ENCODE peak calls at places on chromosomes 2 and 18, in six cellular contexts. One of them, this sample, is unnamed.
A peak's percentile ranks its signal among the peaks of the same experiment; 100 is the strongest.

GRCh38 chr2:43019536-43020183 is 206.7 kb downstream of the ZFP36L2 start:
- DNase-seq in AG04450: no peak
- DNase-seq in mesothelial cell of epicardium: no peak
- DNase-seq in endothelial cell: no peak
- DNase-seq in body of pancreas: no peak
- DNase-seq in psoas muscle: no peak
- DNase-seq in this sample: no peak

GRCh38 chr2:46002507-46002883 is 294.7 kb upstream of the EPAS1 start:
- DNase-seq in mesothelial cell of epicardium: no peak
- DNase-seq in body of pancreas: no peak
- DNase-seq in endothelial cell: no peak
- DNase-seq in psoas muscle: no peak
- DNase-seq in AG04450: no peak
- DNase-seq in this sample: no peak

GRCh38 chr2:220847587-220847986 is 724.5 kb downstream of the EPHA4 start:
- DNase-seq in mesothelial cell of epicardium: no peak
- DNase-seq in body of pancreas: no peak
- DNase-seq in AG04450: peak; percentile 59
- DNase-seq in endothelial cell: no peak
- DNase-seq in psoas muscle: no peak
- DNase-seq in this sample: no peak

GRCh38 chr2:234950730-234951385 is 959 bp upstream of the SH3BP4 start:
- DNase-seq in mesothelial cell of epicardium: no peak
- DNase-seq in AG04450: no peak
- DNase-seq in body of pancreas: no peak
- DNase-seq in psoas muscle: no peak
- DNase-seq in endothelial cell: no peak
- DNase-seq in this sample: no peak

GRCh38 chr2:4168834-4169233 is 465.5 kb downstream of the DCDC2C start:
- DNase-seq in body of pancreas: no peak
- DNase-seq in endothelial cell: no peak
- DNase-seq in mesothelial cell of epicardium: no peak
- DNase-seq in AG04450: no peak
- DNase-seq in psoas muscle: no peak
- DNase-seq in this sample: no peak

GRCh38 chr2:46435796-46436360 is 43.5 kb upstream of the TMEM247 start:
- DNase-seq in body of pancreas: no peak
- DNase-seq in AG04450: no peak
- DNase-seq in endothelial cell: no peak
- DNase-seq in mesothelial cell of epicardium: no peak
- DNase-seq in psoas muscle: no peak
- DNase-seq in this sample: no peak

GRCh38 chr2:45131587-45131986 is 122.3 kb upstream of the SIX2 start:
- DNase-seq in mesothelial cell of epicardium: no peak
- DNase-seq in body of pancreas: no peak
- DNase-seq in psoas muscle: no peak
- DNase-seq in endothelial cell: no peak
- DNase-seq in AG04450: no peak
- DNase-seq in this sample: no peak

GRCh38 chr2:59947917-59948534 is 605.4 kb downstream of the BCL11A start:
- DNase-seq in mesothelial cell of epicardium: no peak
- DNase-seq in endothelial cell: no peak
- DNase-seq in psoas muscle: no peak
- DNase-seq in AG04450: no peak
- DNase-seq in body of pancreas: no peak
- DNase-seq in this sample: no peak

GRCh38 chr2:227853765-227854271 is 17.6 kb upstream of the DAW1 start:
- DNase-seq in mesothelial cell of epicardium: no peak
- DNase-seq in body of pancreas: no peak
- DNase-seq in AG04450: no peak
- DNase-seq in endothelial cell: no peak
- DNase-seq in psoas muscle: no peak
- DNase-seq in this sample: no peak

GRCh38 chr2:208064220-208064951 is 39.1 kb upstream of the PLEKHM3 start:
- DNase-seq in mesothelial cell of epicardium: no peak
- DNase-seq in body of pancreas: no peak
- DNase-seq in psoas muscle: no peak
- DNase-seq in AG04450: peak; percentile 77
- DNase-seq in endothelial cell: no peak
- DNase-seq in this sample: no peak

GRCh38 chr2:232508246-232508645 is 11.9 kb upstream of the PRSS56 start:
- DNase-seq in mesothelial cell of epicardium: no peak
- DNase-seq in psoas muscle: no peak
- DNase-seq in endothelial cell: no peak
- DNase-seq in AG04450: no peak
- DNase-seq in body of pancreas: no peak
- DNase-seq in this sample: no peak
- TF ChIP-seq CTCF in mesothelial cell of epicardium: no peak
- TF ChIP-seq CTCF in psoas muscle: no peak
- TF ChIP-seq CTCF in endothelial cell: no peak
- TF ChIP-seq CTCF in AG04450: no peak
- TF ChIP-seq CTCF in body of pancreas: no peak
- TF ChIP-seq CTCF in this sample: no peak

GRCh38 chr2:54497738-54498680 is 41.9 kb downstream of the SPTBN1 start:
- DNase-seq in AG04450: no peak
- DNase-seq in body of pancreas: peak; percentile 54
- DNase-seq in endothelial cell: peak; percentile 47
- DNase-seq in mesothelial cell of epicardium: no peak
- DNase-seq in psoas muscle: peak; percentile 32
- DNase-seq in this sample: no peak
- TF ChIP-seq CTCF in AG04450: peak; percentile 38
- TF ChIP-seq CTCF in body of pancreas: peak; percentile 47
- TF ChIP-seq CTCF in endothelial cell: no peak
- TF ChIP-seq CTCF in mesothelial cell of epicardium: no peak
- TF ChIP-seq CTCF in psoas muscle: peak; percentile 45
- TF ChIP-seq CTCF in this sample: no peak

DNA sequence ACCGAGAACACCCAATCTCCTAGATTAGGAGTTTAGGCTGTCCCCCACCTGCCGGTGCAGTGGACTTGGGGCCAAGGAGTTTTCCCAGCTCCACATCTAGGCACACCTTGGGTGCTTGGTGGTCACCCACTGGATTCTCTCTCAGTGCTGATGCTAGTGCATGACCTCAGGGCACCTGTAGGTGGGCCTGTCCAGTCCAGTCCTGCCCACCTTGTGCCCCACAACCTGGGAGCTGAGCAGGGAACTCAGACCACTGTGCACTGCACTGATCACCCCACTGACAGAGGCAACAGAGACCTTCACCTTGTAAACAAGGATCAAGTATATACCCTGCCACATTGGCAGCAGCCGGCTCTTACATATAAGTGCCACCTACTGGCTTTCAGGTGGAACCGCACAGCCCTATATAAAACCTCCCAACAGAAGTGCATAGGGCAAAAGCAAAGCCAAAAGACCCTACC is 12.7 kb upstream of the CDH19 start:
- DNase-seq in psoas muscle: no peak
- DNase-seq in endothelial cell: no peak
- DNase-seq in AG04450: no peak
- DNase-seq in body of pancreas: no peak
- DNase-seq in mesothelial cell of epicardium: no peak
- DNase-seq in this sample: peak; percentile 18
- TF ChIP-seq CTCF in psoas muscle: no peak
- TF ChIP-seq CTCF in endothelial cell: peak; percentile 62
- TF ChIP-seq CTCF in AG04450: no peak
- TF ChIP-seq CTCF in body of pancreas: peak; percentile 18
- TF ChIP-seq CTCF in mesothelial cell of epicardium: peak; percentile 25
- TF ChIP-seq CTCF in this sample: peak; percentile 60

GRCh38 chr2:195404650-195405049 is 252.4 kb upstream of the SLC39A10 start:
- DNase-seq in endothelial cell: no peak
- DNase-seq in AG04450: no peak
- DNase-seq in body of pancreas: no peak
- DNase-seq in psoas muscle: no peak
- DNase-seq in mesothelial cell of epicardium: no peak
- DNase-seq in this sample: no peak
- TF ChIP-seq CTCF in endothelial cell: no peak
- TF ChIP-seq CTCF in AG04450: peak; percentile 29
- TF ChIP-seq CTCF in body of pancreas: no peak
- TF ChIP-seq CTCF in psoas muscle: no peak
- TF ChIP-seq CTCF in mesothelial cell of epicardium: no peak
- TF ChIP-seq CTCF in this sample: no peak